ENCODE peak calls at places on chromosomes 2 and 18, in eight cellular contexts. K, F, Z, B, E, M, R and L are unnamed samples.

GRCh38 chr2:181142514-181142913 is 162.1 kb downstream of the UBE2E3 start:
- DNase-seq in B (no peak), F (no peak), E (no peak), R (no peak), K (no peak), Z (no peak), M (no peak), L (no peak)

GRCh38 chr18:56869189-56869777 is 218.1 kb downstream of the WDR7 start:
- DNase-seq in M (peak), K (peak), F (no peak), B (peak), E (peak), Z (no peak), R (peak), L (peak)

GRCh38 chr2:215423928-215424540 is 11.8 kb downstream of the FN1 start:
- DNase-seq in M (no peak), Z (no peak), R (peak), K (no peak), E (peak), F (no peak), B (no peak), L (no peak)

GRCh38 chr18:24421831-24422230 is 4.6 kb upstream of the IMPACT start:
- DNase-seq in E (no peak), F (no peak), K (no peak), B (no peak), R (no peak), Z (no peak), M (no peak), L (no peak)

GRCh38 chr18:49690307-49690706 is 123.0 kb downstream of the ACAA2 start:
- DNase-seq in M (peak), B (peak), Z (no peak), R (peak), K (no peak), F (no peak), E (peak), L (peak)

GRCh38 chr2:62570861-62571698 is 65.1 kb upstream of the TMEM17 start:
- DNase-seq in M (no peak), B (no peak), K (peak), Z (peak), R (no peak), E (peak), F (no peak), L (no peak)

GRCh38 chr2:119678021-119678656 is 862 bp upstream of the TMEM177 start:
- DNase-seq in F (no peak), M (no peak), E (no peak), Z (peak), B (no peak), R (no peak), K (no peak), L (no peak)

GRCh38 chr2:187874786-187875185 is 320.6 kb upstream of the TFPI start:
- DNase-seq in M (no peak), B (no peak), K (no peak), E (no peak), F (no peak), Z (no peak), R (no peak), L (no peak)

GRCh38 chr2:109289823-109290222 is 160.8 kb downstream of the SH3RF3 start:
- DNase-seq in R (no peak), K (no peak), Z (no peak), M (no peak), E (no peak), B (no peak), F (no peak), L (no peak)

GRCh38 chr2:134108124-134108523 is 145.7 kb upstream of the MGAT5 start:
- DNase-seq in K (no peak), M (no peak), F (no peak), B (no peak), R (no peak), Z (no peak), E (no peak), L (no peak)

GRCh38 chr2:197311521-197312033 is 997 bp upstream of the ANKRD44 start:
- DNase-seq in K (no peak), B (no peak), Z (no peak), M (no peak), F (no peak), R (no peak), E (peak), L (no peak)

GRCh38 chr18:9684901-9685738 is 23.0 kb upstream of the RAB31 start:
- DNase-seq in Z (no peak), K (no peak), R (peak), F (peak), M (no peak), B (no peak), E (peak), L (no peak)

GRCh38 chr18:57930476-57930875 is 113.5 kb upstream of the NEDD4L start:
- DNase-seq in R (no peak), F (no peak), M (no peak), E (no peak), B (no peak), K (no peak), Z (no peak), L (no peak)

GRCh38 chr2:86785456-86785855 is 5.3 kb downstream of the CD8A start:
- DNase-seq in M (no peak), Z (no peak), B (no peak), K (no peak), R (no peak), E (no peak), F (no peak), L (no peak)

DNA sequence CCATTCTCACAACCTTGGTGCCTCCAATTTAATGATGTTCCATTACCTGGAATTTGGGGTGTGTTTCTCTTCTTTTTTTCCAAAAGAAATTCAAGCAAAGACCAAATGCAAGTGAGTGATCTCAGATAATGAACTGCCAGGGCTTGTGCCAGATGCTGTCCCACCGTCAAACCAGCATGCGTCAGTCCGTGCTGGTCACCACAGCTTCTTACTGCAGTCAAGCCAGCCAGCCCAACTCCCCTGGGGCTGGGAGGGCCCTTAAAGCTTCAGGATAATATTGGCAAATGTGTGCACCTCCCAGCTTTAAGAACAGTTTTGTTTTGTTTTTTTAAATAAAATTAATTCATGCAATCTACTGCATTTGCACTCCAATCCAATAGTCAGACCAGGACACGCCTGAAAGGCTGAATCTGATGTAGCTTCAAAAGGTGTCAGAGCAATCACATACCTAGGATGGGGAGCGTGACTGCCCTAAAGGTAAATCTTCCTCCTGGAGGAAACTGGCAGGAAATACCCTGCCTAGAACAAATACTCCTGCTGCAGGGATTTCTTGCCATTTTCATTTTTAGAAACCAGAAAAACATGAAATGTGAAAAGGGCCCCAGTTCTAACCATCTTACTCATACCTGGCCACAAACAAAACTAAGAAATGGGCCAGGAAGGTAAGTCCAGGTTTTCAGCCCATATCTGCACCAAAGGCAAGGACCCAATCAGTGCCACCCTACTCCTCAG is 26.9 kb upstream of the SP3 start:
- DNase-seq in Z (peak), E (peak), B (no peak), K (no peak), M (no peak), F (peak), R (peak), L (no peak)
- H3K4me3 ChIP-seq in Z (no peak), E (no peak), B (no peak), K (no peak), M (no peak), F (no peak), R (peak), L (no peak)

GRCh38 chr18:61736168-61736567 is 156.6 kb downstream of the RNF152 start:
- DNase-seq in R (no peak), Z (no peak), K (no peak), F (no peak), M (no peak), B (no peak), E (no peak), L (no peak)

GRCh38 chr18:61738488-61738887 is 154.3 kb downstream of the RNF152 start:
- DNase-seq in F (no peak), Z (no peak), E (peak), M (no peak), K (no peak), B (no peak), R (peak), L (no peak)

GRCh38 chr18:61732854-61733253 is 160.0 kb downstream of the RNF152 start:
- DNase-seq in M (no peak), E (no peak), B (no peak), R (no peak), F (peak), K (no peak), Z (no peak), L (no peak)

GRCh38 chr18:61738042-61738441 is 154.8 kb downstream of the RNF152 start:
- DNase-seq in E (no peak), M (no peak), B (no peak), R (no peak), F (no peak), K (no peak), Z (no peak), L (no peak)

DNA sequence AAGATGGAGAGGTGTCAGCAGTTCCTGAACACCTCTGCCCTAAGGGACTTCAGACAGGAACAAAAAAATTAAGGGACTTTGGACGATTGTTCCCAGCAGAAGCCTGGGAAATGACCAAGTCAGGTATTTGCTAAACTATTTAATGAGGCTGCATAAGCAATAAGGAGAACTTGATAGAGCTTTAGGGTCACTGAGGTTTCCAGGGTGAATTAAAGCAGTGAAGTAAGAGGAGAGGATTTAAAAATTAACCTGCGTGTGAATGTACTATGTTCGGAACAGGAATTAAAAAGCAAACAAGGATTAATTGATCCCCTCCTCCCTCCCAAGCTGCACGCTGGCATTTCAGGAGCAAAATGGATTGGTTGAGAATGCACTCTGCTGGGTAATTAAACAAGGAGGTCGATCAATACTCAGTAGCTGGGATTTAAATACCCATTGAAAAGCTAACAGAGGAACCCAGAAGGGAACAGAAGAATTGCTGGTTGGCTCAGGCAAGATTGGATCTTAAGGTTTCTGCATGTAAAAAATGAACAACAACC is 157.2 kb downstream of the RNF152 start:
- DNase-seq in R (no peak), K (no peak), M (no peak), Z (peak), B (no peak), F (no peak), E (no peak), L (no peak)
- H3K4me3 ChIP-seq in R (no peak), K (no peak), M (no peak), Z (no peak), B (no peak), F (no peak), E (no peak), L (no peak)

GRCh38 chr2:225056330-225057073 is 14.2 kb upstream of the DOCK10 start:
- DNase-seq in M (no peak), K (no peak), Z (no peak), B (no peak), F (no peak), E (peak), R (peak), L (no peak)
- H3K4me3 ChIP-seq in M (no peak), K (no peak), Z (no peak), B (no peak), F (no peak), E (no peak), R (no peak), L (no peak)

GRCh38 chr2:129319422-129319717 is 660.1 kb upstream of the RAB6C start:
- DNase-seq in R (no peak), Z (no peak), M (no peak), K (no peak), F (no peak), B (no peak), E (no peak), L (no peak)
- H3K4me3 ChIP-seq in R (no peak), Z (no peak), M (no peak), K (no peak), F (no peak), B (no peak), E (no peak), L (no peak)

GRCh38 chr2:210046851-210047486 is 44.5 kb downstream of the RPE start:
- DNase-seq in B (no peak), E (no peak), K (no peak), R (no peak), F (no peak), Z (no peak), M (no peak), L (no peak)
- H3K4me3 ChIP-seq in B (no peak), E (no peak), K (no peak), R (no peak), F (no peak), Z (no peak), M (no peak), L (no peak)

DNA sequence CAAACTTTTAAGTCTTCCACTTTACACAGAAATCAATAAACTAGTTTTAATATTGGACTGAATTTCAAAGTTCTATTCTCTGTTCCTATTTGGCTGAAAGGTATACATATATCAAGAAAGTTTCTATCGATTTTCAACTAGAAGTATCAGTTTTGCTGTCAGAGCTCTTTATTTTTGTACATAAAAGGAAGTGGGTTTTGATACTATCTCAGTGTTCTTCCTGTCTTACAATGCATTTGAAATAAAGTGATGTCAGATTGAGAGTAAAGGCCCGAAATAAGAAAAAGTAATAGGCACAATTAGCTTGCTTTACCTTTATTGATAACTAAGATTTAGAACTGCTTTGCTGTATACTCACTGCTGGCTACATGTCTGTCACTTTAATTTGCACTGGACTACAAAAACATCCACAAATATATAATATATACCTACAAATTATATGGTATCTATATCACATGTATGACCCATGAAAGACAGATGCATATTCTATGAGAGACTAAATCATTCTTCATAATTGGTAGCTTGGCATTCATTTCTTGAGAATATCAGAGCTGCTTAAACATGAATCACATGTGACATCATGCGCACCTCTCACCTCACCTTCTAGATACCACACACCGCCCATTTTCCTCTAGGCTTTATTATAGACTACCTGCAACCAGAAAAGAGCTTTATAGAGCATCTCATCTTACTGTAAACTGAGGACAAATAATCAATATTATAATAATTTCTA is 83.6 kb downstream of the ASXL2 start:
- DNase-seq in F (no peak), Z (no peak), M (no peak), E (no peak), R (no peak), K (no peak), B (no peak), L (no peak)
- H3K4me3 ChIP-seq in F (no peak), Z (no peak), M (no peak), E (no peak), R (no peak), K (no peak), B (no peak), L (no peak)